ENCODE peak calls at places on chromosomes 6 and 20, in five cellular contexts. P is GM06990, X is sigmoid colon, H is Calu3, D is brain microvascular endothelial cell. B is an unnamed sample.

GRCh38 chr6:11978169-11978987 is 33.7 kb upstream of the HIVEP1 start:
- DNase-seq in P (peak), X (no peak), H (no peak), D (no peak), B (no peak)

GRCh38 chr6:158057213-158057987 is 75.7 kb downstream of the SYNJ2 start:
- DNase-seq in P (no peak), X (peak), H (no peak), D (peak), B (no peak)

GRCh38 chr20:63004607-63005211 is 2.1 kb downstream of the BHLHE23 start:
- DNase-seq in P (no peak), X (no peak), H (no peak), D (no peak), B (no peak)

GRCh38 chr6:138844203-138844602 is 48.3 kb downstream of the ECT2L start:
- DNase-seq in P (no peak), X (no peak), H (no peak), D (peak), B (peak)

GRCh38 chr6:11615214-11615602 is 77.7 kb downstream of the TMEM170B start:
- DNase-seq in P (no peak), X (no peak), H (no peak), D (peak), B (no peak)

GRCh38 chr6:24332306-24332705 is 25.6 kb downstream of the DCDC2 start:
- DNase-seq in P (no peak), X (no peak), H (peak), D (peak), B (peak)

GRCh38 chr6:144659202-144659731 is 374.1 kb downstream of the UTRN start:
- DNase-seq in P (no peak), X (no peak), H (peak), D (peak), B (no peak)

GRCh38 chr20:39458452-39458851 is 496.3 kb downstream of the DHX35 start:
- DNase-seq in P (no peak), X (no peak), H (no peak), D (no peak), B (no peak)

GRCh38 chr20:53735536-53736050 is 142.0 kb upstream of the ZNF217 start:
- DNase-seq in P (no peak), X (no peak), H (peak), D (peak), B (peak)

GRCh38 chr6:138957484-138957883 is 30.6 kb downstream of the REPS1 start:
- DNase-seq in P (no peak), X (no peak), H (no peak), D (no peak), B (no peak)

GRCh38 chr20:41501376-41501775 is 116.8 kb downstream of the CHD6 start:
- DNase-seq in P (no peak), X (no peak), H (no peak), D (no peak), B (no peak)

GRCh38 chr6:18585032-18585573 is 198.0 kb downstream of the RNF144B start:
- DNase-seq in P (no peak), X (no peak), H (peak), D (peak), B (no peak)

GRCh38 chr6:11044712-11045167 is 635 bp upstream of the ELOVL2 start:
- DNase-seq in P (no peak), X (no peak), H (no peak), D (no peak), B (no peak)

GRCh38 chr20:24823176-24823575 is 125.9 kb upstream of the CST7 start:
- DNase-seq in P (no peak), X (peak), H (no peak), D (no peak), B (no peak)

GRCh38 chr6:111712398-111712797 is 106.7 kb upstream of the TRAF3IP2 start:
- DNase-seq in P (no peak), X (no peak), H (peak), D (peak), B (peak)

GRCh38 chr6:7145269-7146078 is 37.7 kb downstream of the RREB1 start:
- DNase-seq in P (no peak), X (no peak), H (peak), D (no peak), B (no peak)

GRCh38 chr6:26322645-26323482 is 42.1 kb upstream of the BTN3A2 start:
- DNase-seq in P (peak), X (no peak), H (peak), D (peak), B (peak)

GRCh38 chr6:111551521-111552231 is 54.0 kb downstream of the TRAF3IP2 start:
- DNase-seq in P (no peak), X (no peak), H (peak), D (no peak), B (peak)

GRCh38 chr20:13492001-13492480 is 146.7 kb downstream of the TASP1 start:
- DNase-seq in P (no peak), X (peak), H (peak), D (peak), B (peak)

GRCh38 chr20:34560614-34561013 is 2.1 kb downstream of the MAP1LC3A start:
- DNase-seq in P (no peak), X (no peak), H (no peak), D (no peak), B (no peak)

GRCh38 chr6:166595949-166596348 is 9.5 kb upstream of the RAMACL start:
- DNase-seq in P (no peak), X (no peak), H (no peak), D (no peak), B (no peak)

GRCh38 chr6:29850011-29850553 is 22.5 kb downstream of the HLA-G start:
- DNase-seq in P (no peak), X (peak), H (peak), D (no peak), B (no peak)

GRCh38 chr6:87702589-87702945 is 534 bp upstream of the AKIRIN2 start:
- DNase-seq in P (no peak), X (no peak), H (no peak), D (peak), B (no peak)

GRCh38 chr20:19473894-19474293 is 261.5 kb downstream of the SLC24A3 start:
- DNase-seq in P (no peak), X (no peak), H (no peak), D (no peak), B (no peak)

GRCh38 chr20:43916073-43916874 is 1.6 kb downstream of the TOX2 start:
- DNase-seq in P (peak), X (no peak), H (no peak), D (no peak), B (no peak)

GRCh38 chr6:105917038-105917695 is 169.0 kb upstream of the PRDM1 start:
- DNase-seq in P (no peak), X (no peak), H (no peak), D (no peak), B (no peak)

GRCh38 chr6:22497299-22497698 is 72.1 kb upstream of the HDGFL1 start:
- DNase-seq in P (no peak), X (no peak), H (no peak), D (no peak), B (no peak)

GRCh38 chr6:74510878-74511277 is 695.0 kb downstream of the COL12A1 start:
- DNase-seq in P (no peak), X (no peak), H (no peak), D (peak), B (no peak)

GRCh38 chr6:167945937-167946485 is 51.5 kb upstream of the KIF25 start:
- DNase-seq in P (no peak), X (no peak), H (no peak), D (no peak), B (no peak)

GRCh38 chr6:33904050-33904827 is 100.4 kb upstream of the MLN start:
- DNase-seq in P (peak), X (no peak), H (no peak), D (no peak), B (no peak)

GRCh38 chr6:43733471-43734293 is 36.3 kb upstream of the VEGFA start:
- DNase-seq in P (no peak), X (no peak), H (no peak), D (no peak), B (no peak)

GRCh38 chr20:19921349-19921793 is 95.8 kb upstream of the NAA20 start:
- DNase-seq in P (no peak), X (no peak), H (no peak), D (no peak), B (no peak)

GRCh38 chr6:64507661-64508060 is 872.1 kb downstream of the PHF3 start:
- DNase-seq in P (no peak), X (no peak), H (no peak), D (no peak), B (no peak)

GRCh38 chr6:64504509-64504908 is 868.9 kb downstream of the PHF3 start:
- DNase-seq in P (no peak), X (no peak), H (no peak), D (no peak), B (no peak)

DNA sequence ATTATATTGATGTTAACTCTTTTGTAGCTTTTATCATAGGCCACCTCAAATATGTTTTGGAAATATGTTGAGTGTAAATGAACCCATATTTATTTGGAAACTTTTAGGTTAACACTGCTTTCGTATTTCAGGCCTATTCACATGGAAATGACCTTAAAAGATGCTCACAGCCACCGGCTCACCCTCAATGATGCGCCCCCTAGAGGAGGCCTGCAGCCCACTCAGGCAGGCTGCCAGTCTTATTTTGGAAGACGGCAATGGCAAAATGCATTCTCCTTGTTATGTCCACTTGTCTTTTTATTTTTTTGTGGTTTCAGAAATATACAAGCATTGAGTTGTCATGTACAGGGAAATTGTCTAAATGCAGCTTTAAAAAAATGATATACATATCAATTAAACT is 869.7 kb downstream of the PHF3 start:
- DNase-seq in P (no peak), X (no peak), H (no peak), D (no peak), B (no peak)
- TF ChIP-seq CTCF in P (peak), X (no peak), H (no peak), D (peak), B (peak)

GRCh38 chr20:37651932-37652331 is 41.9 kb upstream of the CTNNBL1 start:
- DNase-seq in P (peak), X (no peak), H (peak), D (no peak), B (no peak)
- TF ChIP-seq CTCF in P (peak), X (no peak), H (peak), D (peak), B (peak)

GRCh38 chr6:8478418-8478817 is 43.1 kb upstream of the SLC35B3 start:
- DNase-seq in P (no peak), X (no peak), H (no peak), D (no peak), B (no peak)

GRCh38 chr6:8483650-8484049 is 48.3 kb upstream of the SLC35B3 start:
- DNase-seq in P (no peak), X (no peak), H (no peak), D (no peak), B (no peak)

DNA sequence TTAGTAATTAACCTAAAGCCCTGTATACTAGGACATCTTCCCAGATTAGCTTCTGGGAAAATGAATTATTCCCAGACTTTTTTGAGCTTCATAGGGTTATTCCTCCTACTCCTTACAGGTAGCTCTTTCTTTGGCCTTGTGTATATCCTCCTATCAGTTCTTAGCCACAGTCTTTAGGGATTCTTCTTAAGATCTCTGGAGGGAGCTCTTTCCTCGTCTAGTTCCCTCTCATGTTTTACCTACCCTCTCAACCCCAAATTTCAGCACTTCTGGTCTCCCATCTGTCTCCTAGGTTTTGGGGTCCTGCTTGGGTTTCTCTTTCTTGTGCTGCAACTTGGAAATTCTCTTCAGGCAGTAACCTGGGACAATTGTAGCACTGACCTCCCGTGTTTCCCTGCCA is 46.4 kb upstream of the SLC35B3 start:
- DNase-seq in P (no peak), X (no peak), H (no peak), D (no peak), B (no peak)
- TF ChIP-seq CTCF in P (no peak), X (no peak), H (no peak), D (peak), B (peak)

GRCh38 chr20:46649965-46650542 is 1.2 kb downstream of the SLC13A3 start:
- DNase-seq in P (no peak), X (no peak), H (no peak), D (no peak), B (no peak)
- TF ChIP-seq CTCF in P (no peak), X (no peak), H (no peak), D (no peak), B (no peak)

GRCh38 chr20:22977047-22977785 is 57.9 kb upstream of the SSTR4 start:
- DNase-seq in P (no peak), X (peak), H (no peak), D (no peak), B (no peak)

DNA sequence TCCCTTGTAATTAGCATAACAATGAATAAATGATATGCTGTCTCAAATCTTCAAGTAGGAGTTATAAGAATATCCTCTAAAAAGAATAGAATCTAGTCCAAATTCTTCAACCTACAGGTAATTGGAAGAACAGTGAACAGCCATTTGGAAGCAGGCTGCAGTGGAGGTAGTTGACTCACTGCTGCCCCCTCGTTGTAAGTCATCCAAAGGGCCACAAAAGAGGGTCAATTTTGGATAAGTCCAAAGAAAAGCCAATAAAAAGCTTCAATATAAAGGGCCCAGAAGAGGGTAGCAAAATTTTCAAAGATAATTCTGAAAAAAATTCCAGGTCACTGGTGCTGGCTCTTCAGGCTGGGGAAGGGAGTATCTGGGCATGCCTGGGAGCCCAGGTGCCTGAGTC is 60.8 kb upstream of the SSTR4 start:
- DNase-seq in P (no peak), X (no peak), H (peak), D (peak), B (no peak)
- TF ChIP-seq CTCF in P (peak), X (no peak), H (peak), D (peak), B (peak)

GRCh38 chr20:32018269-32019155 is 8.3 kb downstream of the CCM2L start:
- DNase-seq in P (no peak), X (no peak), H (peak), D (no peak), B (no peak)
- TF ChIP-seq CTCF in P (no peak), X (no peak), H (no peak), D (no peak), B (no peak)

DNA sequence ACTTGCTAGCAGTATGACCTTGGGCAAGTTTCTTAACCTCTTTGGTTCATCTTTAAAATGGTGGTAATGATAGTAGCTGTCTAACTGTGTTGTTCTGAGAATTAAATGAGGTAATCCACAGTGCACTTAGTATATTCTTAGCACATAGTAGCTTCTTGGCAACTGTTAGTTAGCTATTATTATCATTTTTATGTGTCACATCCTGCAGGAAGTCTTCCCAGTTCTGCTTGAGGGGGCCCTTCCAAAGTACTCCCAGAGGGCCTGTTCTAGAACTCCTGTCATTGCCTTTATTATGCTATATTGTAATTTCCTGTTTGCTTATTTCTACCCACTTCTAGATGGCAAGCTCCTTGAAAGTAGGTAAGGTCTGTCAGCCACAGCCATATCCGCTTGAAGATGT is 30.6 kb downstream of the ANKS1A start:
- DNase-seq in P (no peak), X (no peak), H (no peak), D (peak), B (no peak)
- TF ChIP-seq CTCF in P (no peak), X (no peak), H (no peak), D (no peak), B (no peak)